ENCODE peak calls at places on chromosomes 7 and 10, in six cellular contexts. G, A, Y, W, K and Q are unnamed samples.

GRCh38 chr7:122316467-122317394 is 12.2 kb upstream of the FEZF1 start:
- DNase-seq in G (no peak), A (no peak), Y (peak; percentile 73), W (no peak), K (no peak), Q (no peak)

GRCh38 chr7:38585551-38585950 is 45.6 kb downstream of the AMPH start:
- DNase-seq in G (no peak), A (no peak), Y (no peak), W (peak; percentile 23), K (no peak), Q (no peak)

GRCh38 chr7:133394369-133394768 is 141.5 kb downstream of the EXOC4 start:
- DNase-seq in G (no peak), A (no peak), Y (no peak), W (no peak), K (no peak), Q (no peak)

GRCh38 chr10:17980796-17981195 is 29.1 kb downstream of the SLC39A12 start:
- DNase-seq in G (no peak), A (no peak), Y (no peak), W (peak; percentile 40), K (no peak), Q (peak; percentile 39)

GRCh38 chr7:106448992-106449859 is 164.4 kb upstream of the NAMPT start:
- DNase-seq in G (no peak), A (peak; percentile 11), Y (no peak), W (no peak), K (no peak), Q (no peak)

GRCh38 chr10:51311232-51311631 is 236.9 kb downstream of the PRKG1 start:
- DNase-seq in G (no peak), A (no peak), Y (no peak), W (no peak), K (no peak), Q (peak; percentile 43)

GRCh38 chr10:80279146-80279545 is 10.3 kb downstream of the MAT1A start:
- DNase-seq in G (no peak), A (no peak), Y (no peak), W (no peak), K (no peak), Q (no peak)

GRCh38 chr10:75672842-75673241 is 241.4 kb downstream of the LRMDA start:
- DNase-seq in G (no peak), A (no peak), Y (no peak), W (peak; percentile 46), K (no peak), Q (no peak)

GRCh38 chr7:101707587-101707986 is 78.5 kb upstream of the MYL10 start:
- DNase-seq in G (no peak), A (no peak), Y (no peak), W (no peak), K (no peak), Q (no peak)

GRCh38 chr10:22433875-22434274 is 88.6 kb downstream of the SPAG6 start:
- DNase-seq in G (peak; percentile 38), A (peak; percentile 94), Y (peak; percentile 30), W (peak; percentile 96), K (peak; percentile 87), Q (peak; percentile 94)

GRCh38 chr7:27247000-27247399 is 4.4 kb downstream of the EVX1 start:
- DNase-seq in G (no peak), A (no peak), Y (peak; percentile 31), W (no peak), K (no peak), Q (no peak)

GRCh38 chr7:25950488-25951413 is 201.2 kb upstream of the NFE2L3 start:
- DNase-seq in G (peak; percentile 28), A (peak; percentile 63), Y (peak; percentile 97), W (peak; percentile 52), K (peak; percentile 43), Q (peak; percentile 76)
- H3K4me3 ChIP-seq in G (peak overlapping the region; percentile 78), A (peak overlapping the region; percentile 70), Y (peak overlapping the region; percentile 82), W (peak overlapping the region; percentile 39), K (peak overlapping the region; percentile 51), Q (peak overlapping the region; percentile 71)

GRCh38 chr7:44964384-44964830 is 14.4 kb downstream of the MYO1G start:
- DNase-seq in G (peak; percentile 42), A (no peak), Y (peak; percentile 58), W (no peak), K (no peak), Q (no peak)
- H3K4me3 ChIP-seq in G (no peak overlapping the region), A (no peak overlapping the region), Y (no peak overlapping the region), W (no peak overlapping the region), K (no peak overlapping the region), Q (no peak overlapping the region)

DNA sequence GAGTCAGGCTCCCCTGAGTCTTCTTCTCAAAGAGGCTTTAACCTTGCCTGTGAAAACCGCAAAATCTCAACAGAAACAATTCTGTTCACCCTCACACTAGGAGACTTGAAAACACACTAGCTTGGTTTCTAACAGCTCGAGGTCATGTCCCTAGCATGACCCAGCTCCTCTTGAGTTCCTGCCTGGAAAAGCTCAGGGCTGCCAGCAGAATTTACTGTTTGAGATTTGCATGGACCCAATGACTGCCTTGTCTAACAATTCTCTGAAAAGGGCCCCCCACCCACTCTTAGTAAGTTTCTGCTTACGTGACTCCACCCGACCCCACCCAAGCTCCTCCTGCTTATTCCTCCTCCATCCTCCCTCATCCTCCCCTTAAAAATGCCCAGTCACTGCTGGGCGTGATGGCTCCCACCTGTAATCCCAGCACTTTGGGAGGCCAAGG is 85.1 kb upstream of the KMT2C start:
- DNase-seq in G (no peak), A (peak; percentile 57), Y (no peak), W (no peak), K (no peak), Q (no peak)
- H3K4me3 ChIP-seq in G (no peak overlapping the region), A (no peak overlapping the region), Y (no peak overlapping the region), W (no peak overlapping the region), K (no peak overlapping the region), Q (no peak overlapping the region)

GRCh38 chr7:55066938-55067337 is 48.1 kb downstream of the EGFR start:
- DNase-seq in G (no peak), A (no peak), Y (no peak), W (no peak), K (no peak), Q (no peak)
- H3K4me3 ChIP-seq in G (no peak overlapping the region), A (no peak overlapping the region), Y (no peak overlapping the region), W (no peak overlapping the region), K (no peak overlapping the region), Q (no peak overlapping the region)